ENCODE peak calls at places on chromosomes 12 and 14, in nine cellular contexts. Z is fibroblast of lung, K is GM23338, E is stomach, F is uterus, P is AG04450, W is mesenchymal stem cell, B is A549, A is keratinocyte. V is an unnamed sample.

GRCh38 chr14:76641541-76641940 is 119.7 kb upstream of the VASH1 start:
- DNase-seq in Z (no peak), K (no peak), E (no peak), F (no peak), P (no peak), W (no peak), B (no peak), A (no peak), V (no peak)

GRCh38 chr14:50830044-50830931 is 674 bp downstream of the NIN start:
- DNase-seq in Z (peak), K (peak), E (peak), F (peak), P (no peak), W (peak), B (peak), A (no peak), V (peak)

GRCh38 chr14:59069455-59069854 is 119.0 kb upstream of the DAAM1 start:
- DNase-seq in Z (no peak), K (no peak), E (no peak), F (no peak), P (no peak), W (no peak), B (no peak), A (no peak), V (peak)

GRCh38 chr14:93715279-93715927 is 72.9 kb downstream of the PRIMA1 start:
- DNase-seq in Z (no peak), K (no peak), E (no peak), F (no peak), P (no peak), W (no peak), B (no peak), A (no peak), V (peak)

GRCh38 chr14:104385189-104386135 is 194.1 kb upstream of the C14orf180 start:
- DNase-seq in Z (no peak), K (no peak), E (no peak), F (no peak), P (no peak), W (no peak), B (no peak), A (no peak), V (peak)

GRCh38 chr14:57560681-57561080 is 67.0 kb upstream of the CCDC198 start:
- DNase-seq in Z (no peak), K (no peak), E (no peak), F (no peak), P (no peak), W (no peak), B (no peak), A (no peak), V (no peak)

GRCh38 chr12:114767906-114768697 is 84.1 kb upstream of the TBX3 start:
- DNase-seq in Z (no peak), K (no peak), E (no peak), F (no peak), P (no peak), W (peak), B (peak), A (no peak), V (no peak)

GRCh38 chr12:110174373-110174996 is 50.3 kb downstream of the IFT81 start:
- DNase-seq in Z (no peak), K (no peak), E (no peak), F (no peak), P (no peak), W (no peak), B (no peak), A (no peak), V (no peak)

GRCh38 chr14:98350213-98350612 is 921.8 kb downstream of the BCL11B start:
- DNase-seq in Z (no peak), K (no peak), E (no peak), F (no peak), P (no peak), W (no peak), B (no peak), A (no peak), V (no peak)

GRCh38 chr12:52871291-52871961 is 22.6 kb upstream of the KRT78 start:
- DNase-seq in Z (peak), K (no peak), E (peak), F (no peak), P (no peak), W (peak), B (peak), A (no peak), V (no peak)

GRCh38 chr14:23539867-23540469 is 11.6 kb downstream of the ZFHX2 start:
- DNase-seq in Z (no peak), K (no peak), E (no peak), F (no peak), P (no peak), W (no peak), B (no peak), A (no peak), V (no peak)

GRCh38 chr12:54421175-54421872 is 2.3 kb upstream of the ITGA5 start:
- DNase-seq in Z (peak), K (no peak), E (no peak), F (peak), P (no peak), W (peak), B (no peak), A (no peak), V (no peak)

GRCh38 chr14:82075566-82075965 is 541.9 kb upstream of the SEL1L start:
- DNase-seq in Z (no peak), K (peak), E (peak), F (no peak), P (no peak), W (no peak), B (no peak), A (no peak), V (peak)

GRCh38 chr12:56993346-56993745 is 13.0 kb downstream of the ZBTB39 start:
- DNase-seq in Z (no peak), K (no peak), E (no peak), F (no peak), P (no peak), W (no peak), B (no peak), A (no peak), V (peak)

GRCh38 chr14:105877645-105878044 is 351.3 kb downstream of the TMEM121 start:
- DNase-seq in Z (no peak), K (no peak), E (peak), F (no peak), P (no peak), W (no peak), B (no peak), A (no peak), V (no peak)

GRCh38 chr12:213527-213932 is 427 bp downstream of the SLC6A12 start:
- DNase-seq in Z (no peak), K (no peak), E (no peak), F (no peak), P (no peak), W (no peak), B (no peak), A (no peak), V (no peak)
- H3K4me3 ChIP-seq in Z (no peak), K (no peak), E (no peak), F (no peak), P (no peak), W (no peak), B (no peak), A (no peak), V (no peak)

DNA sequence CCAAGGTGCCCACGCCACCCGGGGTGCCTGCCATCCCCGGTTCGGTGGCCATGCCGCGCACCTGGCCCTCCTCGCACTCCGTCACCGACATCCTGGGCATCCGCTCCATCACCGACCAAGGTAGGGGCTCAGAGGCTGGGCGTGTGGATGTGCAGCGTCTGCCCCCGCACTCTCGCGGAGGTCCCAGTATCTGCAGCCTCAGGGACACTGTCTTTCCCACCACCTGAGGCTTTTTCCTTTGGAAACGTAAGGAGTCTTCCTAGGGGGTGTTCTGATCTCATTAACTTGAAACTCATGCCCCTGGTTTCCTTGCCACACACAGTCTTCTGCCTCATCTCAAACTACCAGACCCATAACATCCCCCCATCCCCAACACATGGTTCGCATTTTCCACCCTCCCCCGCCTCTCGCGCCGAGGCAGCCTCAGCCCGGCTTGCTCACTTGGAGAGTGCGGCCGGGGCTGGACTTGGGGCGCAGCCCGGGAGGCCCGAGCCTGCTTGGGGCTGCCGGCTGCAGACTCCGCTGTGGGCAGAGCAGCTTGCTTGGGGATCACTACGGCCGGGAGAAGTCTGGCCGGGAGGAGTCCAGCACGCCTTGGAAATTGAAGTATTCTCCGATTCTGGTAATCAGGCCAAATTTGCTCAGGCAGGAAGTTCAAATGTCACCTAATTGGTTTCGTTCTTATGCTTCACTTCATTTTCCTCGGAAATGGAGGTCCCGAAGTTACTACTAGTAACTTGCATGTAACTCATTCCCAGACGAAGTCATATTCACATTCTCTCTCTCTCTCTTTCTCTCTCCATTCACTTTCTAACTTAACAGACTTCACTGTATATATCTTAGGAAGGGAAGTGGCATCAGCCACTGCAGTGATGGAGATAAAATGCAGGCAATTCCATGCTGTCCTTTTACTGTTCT is 2.0 kb downstream of the PAX9 start:
- DNase-seq in Z (no peak), K (peak), E (no peak), F (no peak), P (no peak), W (peak), B (no peak), A (no peak), V (peak)
- H3K4me3 ChIP-seq in Z (peak), K (peak), E (peak), F (no peak), P (peak), W (peak), B (no peak), A (peak), V (peak)

GRCh38 chr12:7609051-7609450 is 56.7 kb downstream of the APOBEC1 start:
- DNase-seq in Z (no peak), K (no peak), E (no peak), F (no peak), P (no peak), W (no peak), B (no peak), A (no peak), V (no peak)
- H3K4me3 ChIP-seq in Z (no peak), K (no peak), E (no peak), F (no peak), P (no peak), W (no peak), B (no peak), A (no peak), V (no peak)

GRCh38 chr14:92627707-92628215 is 114.2 kb downstream of the RIN3 start:
- DNase-seq in Z (no peak), K (no peak), E (no peak), F (no peak), P (no peak), W (no peak), B (no peak), A (no peak), V (peak)
- H3K4me3 ChIP-seq in Z (no peak), K (no peak), E (no peak), F (no peak), P (no peak), W (peak), B (no peak), A (no peak), V (no peak)